ENCODE peak calls at places on chromosomes 12 and 14, in six cellular contexts. S, Z, X, M, F and H are unnamed samples.

GRCh38 chr12:48924617-48925217 is 575 bp downstream of the FKBP11 start:
- DNase-seq in S (peak; percentile 81), Z (peak; percentile 87), X (peak; percentile 66), M (peak; percentile 31), F (peak; percentile 48), H (no peak)

GRCh38 chr12:19074700-19075099 is 54.8 kb upstream of the PLEKHA5 start:
- DNase-seq in S (no peak), Z (no peak), X (no peak), M (no peak), F (peak; percentile 25), H (no peak)

GRCh38 chr14:56244138-56244789 is 126.1 kb downstream of the PELI2 start:
- DNase-seq in S (no peak), Z (no peak), X (no peak), M (peak; percentile 57), F (peak; percentile 87), H (no peak)

GRCh38 chr14:88272390-88273019 is 50.6 kb downstream of the KCNK10 start:
- DNase-seq in S (no peak), Z (no peak), X (no peak), M (no peak), F (no peak), H (no peak)

GRCh38 chr12:132030367-132031038 is 80.8 kb downstream of the EP400 start:
- DNase-seq in S (no peak), Z (no peak), X (no peak), M (peak; percentile 33), F (peak; percentile 54), H (no peak)

GRCh38 chr12:93153321-93153720 is 224.2 kb upstream of the EEA1 start:
- DNase-seq in S (peak; percentile 20), Z (no peak), X (no peak), M (no peak), F (peak; percentile 53), H (no peak)

GRCh38 chr12:45235087-45236025 is 19.5 kb downstream of the ANO6 start:
- DNase-seq in S (peak; percentile 37), Z (no peak), X (no peak), M (no peak), F (peak; percentile 57), H (peak; percentile 14)

GRCh38 chr12:122182887-122183587 is at the start of gene LRRC43:
- DNase-seq in S (peak; percentile 96), Z (peak; percentile 65), X (peak; percentile 60), M (peak; percentile 36), F (peak; percentile 29), H (no peak)

GRCh38 chr14:55333785-55334485 is 62.7 kb downstream of the FBXO34 start:
- DNase-seq in S (no peak), Z (peak; percentile 17), X (no peak), M (no peak), F (no peak), H (no peak)